ENCODE peak calls at places on chromosomes 1 and 21, in four cellular contexts. C is IMR-90, I is mesendoderm, X is H1. L is an unnamed sample.

GRCh38 chr21:35102488-35103407 is 53.6 kb upstream of the RUNX1 start:
- DNase-seq in C (peak; percentile 33), I (no peak), X (no peak), L (no peak)

GRCh38 chr21:32403201-32403701 is 9.3 kb upstream of the EVA1C start:
- DNase-seq in C (peak; percentile 73), I (peak; percentile 71), X (no peak), L (peak; percentile 67)

GRCh38 chr1:19377812-19378718 is 65.9 kb downstream of the SLC66A1 start:
- DNase-seq in C (no peak), I (no peak), X (no peak), L (no peak)

GRCh38 chr21:37675202-37675801 is 241.0 kb downstream of the KCNJ6 start:
- DNase-seq in C (peak; percentile 38), I (peak; percentile 73), X (peak; percentile 29), L (peak; percentile 82)

GRCh38 chr1:111203681-111204210 is 3.3 kb upstream of the DENND2D start:
- DNase-seq in C (no peak), I (no peak), X (no peak), L (no peak)

GRCh38 chr1:10152709-10153284 is 57.6 kb upstream of the KIF1B start:
- DNase-seq in C (peak; percentile 48), I (peak; percentile 68), X (no peak), L (peak; percentile 75)

GRCh38 chr1:105386489-105386888 is 1636.8 kb downstream of the AMY1C start:
- DNase-seq in C (no peak), I (no peak), X (no peak), L (no peak)

GRCh38 chr1:227734858-227735780 is at the start of the genes JMJD4 and SNAP47:
- DNase-seq in C (peak; percentile 90), I (peak; percentile 96), X (peak; percentile 88), L (peak; percentile 95)

GRCh38 chr1:167165219-167165618 is 55.5 kb upstream of the POU2F1 start:
- DNase-seq in C (no peak), I (no peak), X (no peak), L (no peak)

GRCh38 chr21:15514073-15514946 is 215.5 kb upstream of the USP25 start:
- DNase-seq in C (no peak), I (peak; percentile 4), X (no peak), L (no peak)

GRCh38 chr1:204588826-204589225 is 72.6 kb downstream of the MDM4 start:
- DNase-seq in C (no peak), I (peak; percentile 50), X (no peak), L (no peak)

GRCh38 chr1:90127288-90127953 is 132.5 kb downstream of the ZNF326 start:
- DNase-seq in C (no peak), I (no peak), X (no peak), L (no peak)

GRCh38 chr1:213127074-213127473 is 76.0 kb downstream of the RPS6KC1 start:
- DNase-seq in C (peak; percentile 8), I (no peak), X (no peak), L (no peak)

GRCh38 chr1:154386643-154387352 is 18.3 kb upstream of the IL6R start:
- DNase-seq in C (no peak), I (no peak), X (no peak), L (no peak)

GRCh38 chr1:226491093-226491850 is 57.3 kb upstream of the STUM start:
- DNase-seq in C (no peak), I (no peak), X (no peak), L (peak; percentile 43)

GRCh38 chr1:70429219-70429618 is 18.2 kb downstream of the CTH start:
- DNase-seq in C (peak; percentile 76), I (no peak), X (no peak), L (no peak)

GRCh38 chr21:45612096-45613019 is 31.2 kb upstream of the PCBP3 start:
- DNase-seq in C (peak; percentile 90), I (no peak), X (no peak), L (peak; percentile 18)

GRCh38 chr1:153597206-153597605 is 15.7 kb downstream of the S100A16 start:
- DNase-seq in C (peak; percentile 86), I (no peak), X (no peak), L (no peak)

GRCh38 chr21:33036430-33037162 is 10.9 kb downstream of the OLIG2 start:
- DNase-seq in C (peak; percentile 71), I (peak; percentile 21), X (no peak), L (no peak)

GRCh38 chr1:208048904-208049303 is 138.0 kb upstream of the CD34 start:
- DNase-seq in C (no peak), I (no peak), X (no peak), L (no peak)

GRCh38 chr1:160905617-160905989 is 20.6 kb upstream of the ITLN1 start:
- DNase-seq in C (no peak), I (peak; percentile 23), X (no peak), L (no peak)

GRCh38 chr1:160904783-160905616 is 20.0 kb upstream of the ITLN1 start:
- DNase-seq in C (no peak), I (peak; percentile 88), X (no peak), L (no peak)

DNA sequence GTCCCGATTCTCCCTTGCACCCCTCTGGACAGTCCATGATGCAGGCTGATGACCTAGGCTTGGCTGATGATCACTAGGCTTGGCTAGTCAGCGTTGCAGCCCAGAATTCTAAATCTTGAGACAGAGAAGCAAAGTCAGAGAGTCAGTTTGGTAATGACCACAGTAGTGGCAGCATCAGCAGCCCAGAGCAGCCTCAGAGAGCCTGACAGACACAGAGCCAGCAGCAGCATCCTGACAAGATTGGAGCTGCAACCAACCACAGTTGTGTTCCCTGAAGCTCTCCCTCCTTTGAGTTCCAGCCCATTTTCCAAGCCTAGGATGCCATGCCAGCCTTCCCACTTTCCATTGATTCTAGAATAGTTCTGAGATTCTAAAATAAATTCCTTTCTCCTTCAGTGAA is 16.8 kb upstream of the ITLN1 start:
- DNase-seq in C (no peak), I (no peak), X (no peak), L (no peak)
- H3K56ac ChIP-seq in C (no peak overlapping the region), I (no peak overlapping the region), X (no peak overlapping the region), L (no peak overlapping the region)

DNA sequence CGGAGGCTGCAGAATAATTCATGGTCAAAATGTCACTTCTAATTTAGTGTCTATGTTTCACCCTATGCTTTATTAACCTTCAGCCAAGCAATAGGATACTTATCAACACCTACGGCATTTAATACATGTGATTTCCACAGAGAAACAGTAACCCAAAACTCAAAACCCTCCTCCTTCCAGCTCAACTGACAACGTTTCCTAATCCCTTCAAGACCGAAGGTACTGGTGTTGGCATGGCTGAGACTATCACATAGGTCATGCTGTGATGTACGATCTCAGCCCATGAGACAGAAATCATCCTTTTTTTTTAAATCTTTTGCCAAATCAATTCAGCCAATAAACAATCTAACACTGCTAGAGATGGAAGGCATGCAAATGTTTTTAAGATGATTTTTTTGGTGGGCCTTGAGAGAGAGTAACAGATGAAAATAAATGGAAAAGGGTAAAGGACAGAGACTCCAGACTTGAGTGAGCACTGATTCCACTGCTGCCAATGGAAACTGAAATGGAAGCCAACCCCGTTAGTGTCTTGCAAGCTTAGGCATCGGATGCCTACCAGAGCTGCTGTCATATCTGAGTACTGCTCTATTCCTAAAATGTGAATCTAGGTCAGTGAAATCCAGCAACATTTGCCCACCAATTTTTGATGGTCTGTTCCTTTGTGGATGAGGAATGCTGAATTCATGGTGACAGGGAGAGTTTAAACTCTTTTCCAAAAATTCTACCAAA is 63.4 kb upstream of the BCL10 start:
- DNase-seq in C (no peak), I (no peak), X (no peak), L (no peak)
- H3K56ac ChIP-seq in C (no peak overlapping the region), I (peak overlapping the region; percentile 51), X (no peak overlapping the region), L (no peak overlapping the region)

GRCh38 chr1:212118167-212118871 is 82.8 kb downstream of the DTL start:
- DNase-seq in C (peak; percentile 56), I (no peak), X (no peak), L (no peak)

GRCh38 chr1:212119863-212120262 is 84.3 kb downstream of the DTL start:
- DNase-seq in C (no peak), I (no peak), X (no peak), L (no peak)

GRCh38 chr1:212121772-212122171 is 86.2 kb downstream of the DTL start:
- DNase-seq in C (no peak), I (no peak), X (no peak), L (no peak)

GRCh38 chr1:212119397-212119837 is 83.9 kb downstream of the DTL start:
- DNase-seq in C (no peak), I (no peak), X (no peak), L (no peak)

DNA sequence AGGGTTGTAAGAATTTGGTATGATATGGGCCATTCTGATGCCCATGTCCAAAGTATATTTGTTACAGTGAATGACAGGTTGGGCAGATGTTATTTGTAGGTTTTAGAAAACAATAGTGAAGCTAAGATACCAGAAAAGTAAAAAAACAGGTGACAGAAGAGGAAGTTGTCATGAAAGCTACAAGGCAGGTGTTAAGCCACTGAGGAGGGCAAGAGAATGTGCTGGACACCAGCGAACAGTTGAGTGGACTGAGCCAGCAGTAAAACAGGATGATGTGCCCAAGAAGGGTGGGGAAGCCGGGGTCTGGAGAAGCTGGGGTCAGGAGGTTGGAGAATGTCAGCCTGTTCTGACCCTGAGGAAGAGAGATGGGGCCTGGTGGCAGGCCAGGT is 83.3 kb downstream of the DTL start:
- DNase-seq in C (no peak), I (no peak), X (no peak), L (no peak)
- H3K56ac ChIP-seq in C (no peak overlapping the region), I (no peak overlapping the region), X (no peak overlapping the region), L (no peak overlapping the region)

GRCh38 chr1:66725885-66726665 is 26.2 kb upstream of the DYNLT5 start:
- DNase-seq in C (peak; percentile 81), I (peak; percentile 82), X (peak; percentile 31), L (peak; percentile 72)
- H3K56ac ChIP-seq in C (no peak overlapping the region), I (no peak overlapping the region), X (no peak overlapping the region), L (no peak overlapping the region)

GRCh38 chr1:217846733-217847132 is 215.6 kb downstream of the SPATA17 start:
- DNase-seq in C (no peak), I (no peak), X (no peak), L (no peak)

GRCh38 chr1:217847643-217848042 is 216.5 kb downstream of the SPATA17 start:
- DNase-seq in C (no peak), I (no peak), X (no peak), L (no peak)
- H3K56ac ChIP-seq in C (no peak overlapping the region), I (no peak overlapping the region), X (no peak overlapping the region), L (no peak overlapping the region)

DNA sequence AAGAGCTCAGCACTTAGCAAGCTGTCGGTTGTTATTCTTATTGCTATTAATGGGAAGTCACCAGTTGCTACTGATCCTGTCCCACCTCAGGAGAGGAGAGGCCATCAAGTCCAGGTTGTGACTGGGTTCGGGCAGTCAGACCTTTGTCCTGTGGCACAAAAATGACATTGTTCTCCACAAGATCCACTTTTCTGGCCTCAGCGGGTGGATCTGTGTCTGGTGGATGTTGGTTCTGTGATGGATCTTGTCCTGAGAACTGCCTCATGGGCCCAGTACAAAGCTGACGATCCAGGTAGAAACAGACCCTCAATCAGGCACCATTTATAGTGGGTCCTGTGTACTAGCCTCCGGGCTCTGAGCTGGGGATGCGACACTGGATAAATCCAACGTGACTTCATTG is 26.9 kb downstream of the TRIM67 start:
- DNase-seq in C (no peak), I (no peak), X (no peak), L (no peak)
- H3K56ac ChIP-seq in C (no peak overlapping the region), I (no peak overlapping the region), X (no peak overlapping the region), L (no peak overlapping the region)

DNA sequence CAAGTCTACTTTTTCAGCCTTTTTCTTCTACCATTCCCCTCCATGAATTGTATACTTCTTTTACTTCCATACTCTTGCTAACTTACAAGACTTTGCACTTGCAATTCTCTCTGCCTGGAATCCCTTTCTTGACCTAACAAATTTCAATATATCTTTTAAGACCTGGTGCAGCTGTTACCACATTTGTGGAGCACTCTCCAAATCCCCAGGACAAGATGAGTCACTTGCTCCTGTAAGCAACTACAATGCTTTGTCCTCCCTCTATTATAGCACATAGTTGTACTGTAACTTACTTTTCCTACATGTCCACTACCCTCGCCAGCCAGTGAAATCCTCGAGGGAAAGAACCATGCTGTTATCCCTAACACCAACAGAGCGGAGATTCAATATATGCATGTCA is 43.1 kb downstream of the WARS2 start:
- DNase-seq in C (peak; percentile 64), I (no peak), X (no peak), L (no peak)
- H3K56ac ChIP-seq in C (no peak overlapping the region), I (no peak overlapping the region), X (no peak overlapping the region), L (no peak overlapping the region)